ENCODE peak calls at places on chromosomes 5 and 9, in eight cellular contexts. Z, R, N, D, G, L, H and M are unnamed samples.

GRCh38 chr9:131370638-131371037 is 23.2 kb upstream of the PRRC2B start:
- DNase-seq in Z (no peak), R (no peak), N (no peak), D (no peak), G (no peak), L (no peak), H (no peak), M (no peak)

GRCh38 chr5:32565143-32565542 is 20.2 kb upstream of the SUB1 start:
- DNase-seq in Z (no peak), R (no peak), N (no peak), D (no peak), G (no peak), L (no peak), H (no peak), M (no peak)

GRCh38 chr5:143258559-143259253 is 144.8 kb downstream of the NR3C1 start:
- DNase-seq in Z (no peak), R (no peak), N (no peak), D (no peak), G (no peak), L (no peak), H (no peak), M (no peak)

GRCh38 chr5:41335596-41335995 is 122.3 kb upstream of the C6 start:
- DNase-seq in Z (no peak), R (no peak), N (no peak), D (no peak), G (no peak), L (no peak), H (no peak), M (no peak)

GRCh38 chr5:35811108-35811741 is 45.5 kb upstream of the IL7R start:
- DNase-seq in Z (no peak), R (no peak), N (no peak), D (no peak), G (no peak), L (no peak), H (no peak), M (no peak)

GRCh38 chr5:113612060-113612496 is 98.6 kb downstream of the YTHDC2 start:
- DNase-seq in Z (no peak), R (peak), N (no peak), D (no peak), G (no peak), L (no peak), H (peak), M (no peak)

GRCh38 chr9:105385372-105385985 is 62.4 kb upstream of the FSD1L start:
- DNase-seq in Z (no peak), R (peak), N (peak), D (peak), G (no peak), L (peak), H (no peak), M (peak)

GRCh38 chr5:176533390-176533789 is 3.8 kb downstream of the RNF44 start:
- DNase-seq in Z (no peak), R (no peak), N (no peak), D (no peak), G (no peak), L (no peak), H (no peak), M (peak)

GRCh38 chr9:115212832-115213231 is 94.9 kb upstream of the TNC start:
- DNase-seq in Z (no peak), R (no peak), N (no peak), D (no peak), G (no peak), L (no peak), H (no peak), M (no peak)

GRCh38 chr5:103346162-103346748 is 87.7 kb downstream of the MACIR start:
- DNase-seq in Z (no peak), R (no peak), N (no peak), D (no peak), G (no peak), L (no peak), H (no peak), M (no peak)

GRCh38 chr9:35537898-35538297 is 48.0 kb downstream of the RUSC2 start:
- DNase-seq in Z (no peak), R (no peak), N (no peak), D (no peak), G (no peak), L (no peak), H (no peak), M (no peak)

GRCh38 chr5:31861601-31862000 is 222.7 kb downstream of the PDZD2 start:
- DNase-seq in Z (no peak), R (no peak), N (no peak), D (no peak), G (no peak), L (no peak), H (no peak), M (no peak)

GRCh38 chr5:123665822-123666371 is 153.9 kb downstream of the CSNK1G3 start:
- DNase-seq in Z (no peak), R (no peak), N (no peak), D (no peak), G (no peak), L (no peak), H (no peak), M (no peak)

GRCh38 chr5:89268460-89268859 is 385.5 kb upstream of the MEF2C start:
- DNase-seq in Z (no peak), R (no peak), N (no peak), D (no peak), G (no peak), L (no peak), H (no peak), M (no peak)

GRCh38 chr9:8234286-8234819 is 434.8 kb upstream of the DMAC1 start:
- DNase-seq in Z (no peak), R (no peak), N (no peak), D (no peak), G (no peak), L (no peak), H (no peak), M (no peak)

GRCh38 chr9:126327016-126327749 is 554 bp downstream of the MVB12B start:
- DNase-seq in Z (peak), R (no peak), N (peak), D (no peak), G (no peak), L (peak), H (peak), M (no peak)

GRCh38 chr5:139379626-139380449 is 3.3 kb downstream of the SLC23A1 start:
- DNase-seq in Z (no peak), R (no peak), N (no peak), D (no peak), G (no peak), L (no peak), H (no peak), M (no peak)

GRCh38 chr5:136655429-136655828 is 290.1 kb upstream of the TRPC7 start:
- DNase-seq in Z (no peak), R (no peak), N (no peak), D (no peak), G (no peak), L (no peak), H (no peak), M (no peak)

GRCh38 chr5:139872052-139872766 is 76.6 kb downstream of the PSD2 start:
- DNase-seq in Z (no peak), R (no peak), N (no peak), D (no peak), G (no peak), L (no peak), H (no peak), M (no peak)

GRCh38 chr5:154708845-154709244 is 46.3 kb upstream of the LARP1 start:
- DNase-seq in Z (no peak), R (peak), N (no peak), D (no peak), G (no peak), L (no peak), H (no peak), M (no peak)

GRCh38 chr5:36928947-36929346 is 52.4 kb downstream of the NIPBL start:
- DNase-seq in Z (no peak), R (peak), N (no peak), D (no peak), G (no peak), L (no peak), H (no peak), M (no peak)

GRCh38 chr5:138610468-138611294 is 35.5 kb upstream of the HSPA9 start:
- DNase-seq in Z (peak), R (no peak), N (no peak), D (no peak), G (no peak), L (no peak), H (no peak), M (peak)

GRCh38 chr9:136283291-136284235 is 20.3 kb downstream of the CCDC187 start:
- DNase-seq in Z (peak), R (peak), N (peak), D (peak), G (peak), L (peak), H (peak), M (peak)

GRCh38 chr5:44708611-44709010 is 100.1 kb upstream of the MRPS30 start:
- DNase-seq in Z (no peak), R (no peak), N (no peak), D (no peak), G (no peak), L (no peak), H (no peak), M (no peak)